ENCODE peak calls at places on chromosomes 2 and 18, in four cellular contexts. T, V, L and B are unnamed samples.

GRCh38 chr2:74002515-74003391 is 18.0 kb downstream of the TET3 start:
- DNase-seq in T (peak), V (peak), L (peak), B (peak)

GRCh38 chr2:160315337-160315736 is 115.3 kb upstream of the ITGB6 start:
- DNase-seq in T (peak), V (no peak), L (no peak), B (no peak)

GRCh38 chr18:63208676-63209075 is 110.9 kb downstream of the BCL2 start:
- DNase-seq in T (no peak), V (no peak), L (no peak), B (no peak)

GRCh38 chr18:44835555-44836156 is 155.0 kb downstream of the SETBP1 start:
- DNase-seq in T (no peak), V (peak), L (no peak), B (no peak)

GRCh38 chr18:34659579-34660517 is 50.2 kb upstream of the DTNA start:
- DNase-seq in T (peak), V (peak), L (no peak), B (peak)

GRCh38 chr2:128375454-128375853 is 56.8 kb upstream of the HS6ST1 start:
- DNase-seq in T (no peak), V (no peak), L (no peak), B (no peak)

GRCh38 chr2:238489431-238489830 is 62.7 kb downstream of the ASB1 start:
- DNase-seq in T (no peak), V (no peak), L (no peak), B (no peak)

GRCh38 chr2:201127570-201127969 is 11.6 kb downstream of the CFLAR start:
- DNase-seq in T (peak), V (no peak), L (peak), B (peak)

GRCh38 chr2:105396254-105397024 is 2.4 kb downstream of the FHL2 start:
- DNase-seq in T (peak), V (peak), L (peak), B (peak)

GRCh38 chr2:46803911-46804670 is 111.5 kb downstream of the MCFD2 start:
- DNase-seq in T (peak), V (no peak), L (no peak), B (no peak)

GRCh38 chr2:220936641-220937197 is 635.4 kb downstream of the EPHA4 start:
- DNase-seq in T (no peak), V (no peak), L (no peak), B (no peak)

GRCh38 chr2:191382801-191383200 is 137.6 kb downstream of the MYO1B start:
- DNase-seq in T (peak), V (no peak), L (no peak), B (no peak)